ENCODE peak calls at places on chromosomes 6 and 20, in four cellular contexts. U, J, P and N are unnamed samples.

GRCh38 chr20:25364879-25365699 is 25.5 kb downstream of the ABHD12 start:
- DNase-seq in U (no peak), J (no peak), P (no peak), N (no peak)

GRCh38 chr6:71383476-71383875 is 94.9 kb downstream of the OGFRL1 start:
- DNase-seq in U (no peak), J (no peak), P (no peak), N (no peak)

GRCh38 chr6:163566056-163566455 is 151.5 kb downstream of the QKI start:
- DNase-seq in J (no peak), U (no peak), P (no peak), N (no peak)

GRCh38 chr6:74073896-74074295 is 377.9 kb downstream of the CD109 start:
- DNase-seq in U (no peak), P (no peak), J (no peak), N (no peak)

GRCh38 chr20:44056010-44056698 is 130.8 kb downstream of the JPH2 start:
- DNase-seq in J (no peak), P (peak), U (peak), N (no peak)

GRCh38 chr6:135358251-135358821 is 139.2 kb downstream of the AHI1 start:
- DNase-seq in U (no peak), P (peak), J (peak), N (no peak)

GRCh38 chr6:38603966-38604365 is 35.8 kb downstream of the BTBD9 start:
- DNase-seq in J (peak), U (no peak), P (no peak), N (no peak)

GRCh38 chr6:6712258-6712978 is 123.9 kb downstream of the LY86 start:
- DNase-seq in J (peak), U (peak), P (peak), N (no peak)

GRCh38 chr6:159002432-159003160 is 2.6 kb upstream of the RSPH3 start:
- DNase-seq in P (no peak), U (no peak), J (peak), N (no peak)

GRCh38 chr6:150289454-150290071 is 79.2 kb upstream of the IYD start:
- DNase-seq in P (no peak), J (no peak), U (no peak), N (no peak)

GRCh38 chr6:79821859-79822258 is 125.5 kb downstream of the ELOVL4 start:
- DNase-seq in U (no peak), P (peak), J (peak), N (no peak)

GRCh38 chr6:167045828-167046580 is 46.8 kb downstream of the CEP43 start:
- DNase-seq in J (no peak), P (no peak), U (no peak), N (no peak)

GRCh38 chr6:129860901-129861665 is at the start of gene TMEM244:
- DNase-seq in U (no peak), J (no peak), P (no peak), N (no peak)

GRCh38 chr6:90302320-90302719 is 5.7 kb upstream of the BACH2 start:
- DNase-seq in J (no peak), U (no peak), P (no peak), N (no peak)

GRCh38 chr20:58175425-58175824 is 53.0 kb downstream of the ANKRD60 start:
- DNase-seq in J (no peak), P (no peak), U (no peak), N (no peak)

GRCh38 chr20:3701061-3701998 is 11.1 kb downstream of the SIGLEC1 start:
- DNase-seq in U (no peak), P (no peak), J (no peak), N (no peak)

GRCh38 chr6:128499079-128499705 is 21.2 kb downstream of the PTPRK start:
- DNase-seq in P (no peak), J (no peak), U (no peak), N (no peak)

GRCh38 chr6:6405031-6405430 is 84.6 kb upstream of the F13A1 start:
- DNase-seq in P (no peak), J (no peak), U (no peak), N (no peak)

GRCh38 chr20:37239026-37239451 is 22.6 kb downstream of the GHRH start:
- DNase-seq in P (no peak), U (no peak), J (peak), N (no peak)

GRCh38 chr6:102023977-102024657 is 630.6 kb downstream of the GRIK2 start:
- DNase-seq in U (no peak), J (no peak), P (no peak), N (no peak)

GRCh38 chr6:36115412-36115811 is 14.9 kb upstream of the MAPK13 start:
- DNase-seq in J (no peak), U (no peak), P (no peak), N (no peak)

GRCh38 chr6:57109905-57110304 is 19.9 kb downstream of the ZNF451 start:
- DNase-seq in J (peak), P (no peak), U (no peak), N (no peak)

GRCh38 chr6:31362751-31363150 is 5.8 kb upstream of the HLA-B start:
- DNase-seq in P (no peak), J (no peak), U (no peak), N (no peak)

GRCh38 chr6:63690210-63690609 is 54.6 kb downstream of the PHF3 start:
- DNase-seq in J (peak), P (no peak), U (peak), N (no peak)

GRCh38 chr6:85405175-85405852 is 44.6 kb upstream of the NT5E start:
- DNase-seq in P (no peak), U (no peak), J (no peak), N (no peak)

GRCh38 chr6:579339-579738 is 77.6 kb downstream of the HUS1B start:
- DNase-seq in P (no peak), J (peak), U (no peak), N (no peak)

GRCh38 chr6:71080151-71080550 is 123.3 kb upstream of the B3GAT2 start:
- DNase-seq in P (no peak), U (no peak), J (no peak), N (no peak)

GRCh38 chr6:141264101-141264500 is 868.6 kb upstream of the GJE1 start:
- DNase-seq in J (no peak), P (no peak), U (no peak), N (no peak)

GRCh38 chr20:45308078-45308778 is at the start of gene MATN4:
- DNase-seq in P (no peak), U (no peak), J (no peak), N (no peak)

GRCh38 chr6:37816599-37817375 is 2.7 kb upstream of the ZFAND3 start:
- DNase-seq in P (no peak), U (no peak), J (no peak), N (no peak)